ENCODE peak calls at places on chromosome 1, in four cellular contexts. One of them, this sample, is unnamed.

GRCh38 chr1:211089536-211089935 is 44.4 kb downstream of the KCNH1 start:
- DNase-seq in GOT3: no peak
- DNase-seq in D341Med: no peak
- DNase-seq in epithelial cell of esophagus: no peak
- DNase-seq in this sample: no peak

GRCh38 chr1:207779008-207779407 is 27.2 kb downstream of the CD46 start:
- DNase-seq in GOT3: no peak
- DNase-seq in D341Med: no peak
- DNase-seq in epithelial cell of esophagus: no peak
- DNase-seq in this sample: no peak

GRCh38 chr1:10217748-10218441 is 7.5 kb downstream of the KIF1B start:
- DNase-seq in GOT3: no peak
- DNase-seq in D341Med: no peak
- DNase-seq in epithelial cell of esophagus: no peak
- DNase-seq in this sample: peak; percentile 44

GRCh38 chr1:44405041-44405803 is at the start of gene RNF220:
- DNase-seq in GOT3: peak; percentile 32
- DNase-seq in D341Med: peak; percentile 73
- DNase-seq in epithelial cell of esophagus: peak; percentile 58
- DNase-seq in this sample: peak; percentile 71

GRCh38 chr1:163562355-163562754 is 240.6 kb downstream of the NUF2 start:
- DNase-seq in GOT3: no peak
- DNase-seq in D341Med: no peak
- DNase-seq in epithelial cell of esophagus: no peak
- DNase-seq in this sample: no peak

GRCh38 chr1:223707270-223708000 is 4.9 kb upstream of the CAPN2 start:
- DNase-seq in GOT3: peak; percentile 49
- DNase-seq in D341Med: no peak
- DNase-seq in epithelial cell of esophagus: peak; percentile 97
- DNase-seq in this sample: peak; percentile 99

GRCh38 chr1:16145030-16145987 is 10.6 kb downstream of the EPHA2 start:
- DNase-seq in GOT3: peak; percentile 61
- DNase-seq in D341Med: no peak
- DNase-seq in epithelial cell of esophagus: peak; percentile 86
- DNase-seq in this sample: peak; percentile 92

GRCh38 chr1:16386454-16387113 is 19.5 kb downstream of the SZRD1 start:
- DNase-seq in GOT3: no peak
- DNase-seq in D341Med: no peak
- DNase-seq in epithelial cell of esophagus: peak; percentile 81
- DNase-seq in this sample: peak; percentile 95

GRCh38 chr1:10724052-10724494 is 72.4 kb downstream of the CASZ1 start:
- DNase-seq in GOT3: no peak
- DNase-seq in D341Med: no peak
- DNase-seq in epithelial cell of esophagus: peak; percentile 36
- DNase-seq in this sample: peak; percentile 86

GRCh38 chr1:9066945-9067807 is 2.3 kb downstream of the SLC2A5 start:
- DNase-seq in GOT3: no peak
- DNase-seq in D341Med: no peak
- DNase-seq in epithelial cell of esophagus: peak; percentile 81
- DNase-seq in this sample: peak; percentile 59

GRCh38 chr1:14443164-14443787 is 155.2 kb upstream of the KAZN start:
- DNase-seq in GOT3: no peak
- DNase-seq in D341Med: no peak
- DNase-seq in epithelial cell of esophagus: no peak
- DNase-seq in this sample: no peak

GRCh38 chr1:184504695-184505338 is 118.0 kb downstream of the C1orf21 start:
- DNase-seq in GOT3: no peak
- DNase-seq in D341Med: no peak
- DNase-seq in epithelial cell of esophagus: no peak
- DNase-seq in this sample: no peak

GRCh38 chr1:112011231-112011630 is 21.8 kb upstream of the KCND3 start:
- DNase-seq in GOT3: no peak
- DNase-seq in D341Med: no peak
- DNase-seq in epithelial cell of esophagus: peak; percentile 65
- DNase-seq in this sample: peak; percentile 23

This sample was measured in myocyte.